ENCODE peak calls at places on chromosomes 4 and X, in ten cellular contexts. X is kidney epithelial cell, B is right lobe of liver, C is OCI-LY7, M is spleen, E is cardiac muscle cell, U is IMR-90, G is thyroid gland, V is gastrocnemius medialis, W is sigmoid colon. P is an unnamed sample.

GRCh38 chrX:39941332-39941920 is 156.3 kb downstream of the BCOR start:
- DNase-seq in X (no peak), B (no peak), C (no peak), M (peak; percentile 45), E (no peak), U (no peak), G (no peak), V (no peak), W (no peak), P (no peak)

GRCh38 chr4:125315571-125316390 is 1.0 kb downstream of the FAT4 start:
- DNase-seq in X (no peak), B (peak; percentile 66), C (no peak), M (peak; percentile 79), E (peak; percentile 88), U (peak; percentile 54), G (peak; percentile 57), V (peak; percentile 4), W (peak; percentile 74), P (peak; percentile 61)

GRCh38 chrX:104428231-104428630 is 137.8 kb upstream of the IL1RAPL2 start:
- DNase-seq in X (no peak), B (no peak), C (no peak), M (no peak), E (no peak), U (no peak), G (no peak), V (no peak), W (no peak), P (no peak)

GRCh38 chr4:129364747-129365452 is 268.9 kb downstream of the C4orf33 start:
- DNase-seq in X (no peak), B (no peak), C (no peak), M (no peak), E (peak; percentile 53), U (no peak), G (peak; percentile 19), V (no peak), W (no peak), P (no peak)

GRCh38 chr4:14729605-14730004 is 272.7 kb upstream of the CPEB2 start:
- DNase-seq in X (no peak), B (no peak), C (no peak), M (no peak), E (no peak), U (no peak), G (no peak), V (no peak), W (no peak), P (no peak)

GRCh38 chr4:56843421-56843899 is 22.0 kb upstream of the SPINK2 start:
- DNase-seq in X (no peak), B (no peak), C (no peak), M (peak; percentile 64), E (no peak), U (no peak), G (peak; percentile 3), V (no peak), W (no peak), P (peak; percentile 10)

GRCh38 chr4:186144180-186144579 is 39.7 kb downstream of the FAM149A start:
- DNase-seq in X (no peak), B (no peak), C (no peak), M (no peak), E (peak; percentile 43), U (peak; percentile 21), G (peak; percentile 34), V (no peak), W (no peak), P (peak; percentile 51)

GRCh38 chr4:8410641-8411271 is 29.8 kb downstream of the ACOX3 start:
- DNase-seq in X (no peak), B (no peak), C (no peak), M (no peak), E (peak; percentile 80), U (peak; percentile 59), G (no peak), V (no peak), W (no peak), P (peak; percentile 79)

GRCh38 chrX:103362504-103362903 is 6.2 kb downstream of the TCEAL9 start:
- DNase-seq in X (peak; percentile 23), B (no peak), C (no peak), M (no peak), E (peak; percentile 35), U (peak; percentile 57), G (peak; percentile 19), V (no peak), W (no peak), P (no peak)

GRCh38 chr4:184444953-184445309 is 29.4 kb downstream of the IRF2 start:
- DNase-seq in X (no peak), B (peak; percentile 76), C (no peak), M (peak; percentile 88), E (no peak), U (no peak), G (no peak), V (no peak), W (no peak), P (no peak)

GRCh38 chr4:70927502-70928139 is 25.5 kb downstream of the MOB1B start:
- DNase-seq in X (no peak), B (no peak), C (peak; percentile 81), M (no peak), E (no peak), U (no peak), G (no peak), V (no peak), W (no peak), P (no peak)

GRCh38 chrX:71871367-71871766 is 39.3 kb upstream of the NHSL2 start:
- DNase-seq in X (no peak), B (no peak), C (no peak), M (no peak), E (no peak), U (peak; percentile 31), G (no peak), V (no peak), W (no peak), P (no peak)

GRCh38 chr4:1172971-1173757 is 781 bp upstream of the SPON2 start:
- DNase-seq in X (no peak), B (peak; percentile 79), C (no peak), M (no peak), E (no peak), U (peak; percentile 78), G (no peak), V (peak; percentile 76), W (peak; percentile 90), P (peak; percentile 93)

GRCh38 chr4:185210102-185210981 is 944 bp downstream of the SNX25 start:
- DNase-seq in X (no peak), B (peak; percentile 63), C (peak; percentile 68), M (peak; percentile 92), E (peak; percentile 59), U (peak; percentile 56), G (peak; percentile 60), V (peak; percentile 24), W (peak; percentile 81), P (peak; percentile 78)

GRCh38 chr4:153209410-153209809 is 5.2 kb downstream of the TRIM2 start:
- DNase-seq in X (no peak), B (no peak), C (no peak), M (no peak), E (no peak), U (no peak), G (peak; percentile 32), V (no peak), W (no peak), P (no peak)

GRCh38 chr4:77052352-77052751 is 23.4 kb downstream of the CCNI start:
- DNase-seq in X (no peak), B (no peak), C (peak; percentile 67), M (no peak), E (peak; percentile 64), U (peak; percentile 69), G (peak; percentile 19), V (no peak), W (no peak), P (peak; percentile 81)

GRCh38 chrX:10157545-10157944 is 770 bp downstream of the CLCN4 start:
- DNase-seq in X (no peak), B (no peak), C (no peak), M (no peak), E (no peak), U (peak; percentile 59), G (no peak), V (no peak), W (no peak), P (peak; percentile 11)

GRCh38 chrX:107826286-107827136 is 845 bp downstream of the MID2 start:
- DNase-seq in X (no peak), B (peak; percentile 61), C (no peak), M (peak; percentile 79), E (peak; percentile 70), U (peak; percentile 42), G (peak; percentile 60), V (peak; percentile 2), W (peak; percentile 67), P (peak; percentile 28)
- H3K4me3 ChIP-seq in X (peak overlapping the region; percentile 48), B (peak overlapping the region; percentile 58), C (no peak overlapping the region), M (peak overlapping the region; percentile 39), E (peak overlapping the region; percentile 42), U (peak overlapping the region; percentile 43), G (no peak overlapping the region), V (peak overlapping the region; percentile 66), W (peak overlapping the region; percentile 60), P (peak overlapping the region; percentile 50)

DNA sequence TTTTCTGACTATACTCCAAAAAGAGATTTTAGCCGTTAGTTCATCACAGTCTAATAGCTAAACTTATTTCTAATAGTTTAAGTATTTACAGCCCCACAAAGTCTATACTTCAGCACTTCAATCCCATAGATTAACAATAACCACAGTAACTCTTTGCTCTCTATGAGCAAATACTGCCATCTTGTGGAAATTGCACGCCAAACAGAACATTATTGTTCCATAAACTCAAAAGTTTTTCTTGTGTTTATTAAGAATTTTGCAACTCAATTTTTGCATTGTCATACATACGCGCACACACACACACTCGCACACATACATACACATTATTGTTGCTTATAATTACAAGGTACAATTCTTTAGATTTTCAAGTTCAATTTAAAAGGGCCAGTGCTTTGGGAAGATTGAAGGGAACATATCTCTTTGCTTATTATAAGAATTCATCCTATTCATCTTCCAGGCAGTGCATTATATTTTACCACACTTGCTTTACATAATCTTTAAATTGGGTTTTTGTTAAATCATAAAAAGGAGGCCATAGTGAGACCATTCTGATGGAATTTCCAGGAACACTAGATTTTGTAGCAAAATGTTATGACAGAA is 63.8 kb upstream of the ATOH1 start:
- DNase-seq in X (no peak), B (no peak), C (peak; percentile 38), M (no peak), E (peak; percentile 62), U (peak; percentile 44), G (no peak), V (no peak), W (no peak), P (peak; percentile 56)
- TF ChIP-seq CTCF in X (peak; percentile 62), B (peak; percentile 71), C (peak; percentile 86), M (peak; percentile 35), E (peak; percentile 68), U (peak; percentile 92), G (peak; percentile 29), V (peak; percentile 66), W (peak; percentile 48), P (peak; percentile 60)

GRCh38 chr4:41881931-41882621 is 53.2 kb upstream of the TMEM33 start:
- DNase-seq in X (no peak), B (no peak), C (no peak), M (peak; percentile 76), E (no peak), U (no peak), G (no peak), V (no peak), W (no peak), P (no peak)
- H3K4me3 ChIP-seq in X (no peak overlapping the region), B (peak overlapping the region; percentile 43), C (no peak overlapping the region), M (peak overlapping the region; percentile 40), E (peak overlapping the region; percentile 18), U (no peak overlapping the region), G (no peak overlapping the region), V (peak overlapping the region; percentile 52), W (peak overlapping the region; percentile 50), P (peak overlapping the region; percentile 33)

DNA sequence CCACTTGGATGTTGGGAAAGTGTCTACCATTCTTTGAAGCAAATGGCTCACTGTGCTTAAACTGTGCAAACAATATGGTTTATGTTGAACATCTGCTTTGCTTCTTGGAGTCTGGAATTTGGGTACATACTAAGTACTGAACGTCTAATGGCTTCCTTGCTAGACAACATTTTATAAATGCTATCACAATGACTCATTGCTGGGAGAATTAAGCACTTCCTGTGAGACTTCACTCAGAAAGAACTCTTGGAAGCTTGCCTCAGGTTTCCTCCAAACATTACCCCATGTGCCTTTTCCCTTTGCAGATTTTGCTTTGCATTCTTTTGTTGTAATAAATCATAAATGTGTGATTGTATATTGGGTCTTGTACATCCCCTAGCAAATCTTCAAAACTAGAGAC is 139.7 kb downstream of the PACRGL start:
- DNase-seq in X (peak; percentile 77), B (no peak), C (no peak), M (no peak), E (no peak), U (peak; percentile 53), G (no peak), V (no peak), W (no peak), P (peak; percentile 66)
- TF ChIP-seq CTCF in X (no peak), B (no peak), C (no peak), M (no peak), E (no peak), U (no peak), G (no peak), V (no peak), W (no peak), P (no peak)